ENCODE peak calls at places on chromosomes 4 and X, in seven cellular contexts. One of them, this sample, is unnamed.

GRCh38 chr4:123546123-123546654 is 149.6 kb downstream of the SPRY1 start:
- DNase-seq in stimulated activated CD8-positive, alpha-beta memory T cell treated with anti-CD3 and anti-CD28 coated beads, Interleukin-4, amount 100 ng/mL, for 1 hour: no peak
- DNase-seq in nephron progenitor cell: no peak
- DNase-seq in pancreas: peak; percentile 32
- DNase-seq in WTC11: no peak
- DNase-seq in stomach: peak; percentile 50
- DNase-seq in WERI-Rb-1: no peak
- DNase-seq in this sample: no peak

GRCh38 chr4:151730003-151730559 is 30.7 kb downstream of the GATB start:
- DNase-seq in stimulated activated CD8-positive, alpha-beta memory T cell treated with anti-CD3 and anti-CD28 coated beads, Interleukin-4, amount 100 ng/mL, for 1 hour: no peak
- DNase-seq in nephron progenitor cell: peak; percentile 22
- DNase-seq in pancreas: no peak
- DNase-seq in WTC11: peak; percentile 46
- DNase-seq in stomach: no peak
- DNase-seq in WERI-Rb-1: peak; percentile 58
- DNase-seq in this sample: no peak

GRCh38 chr4:105966046-105966445 is 70.8 kb downstream of the NPNT start:
- DNase-seq in stimulated activated CD8-positive, alpha-beta memory T cell treated with anti-CD3 and anti-CD28 coated beads, Interleukin-4, amount 100 ng/mL, for 1 hour: no peak
- DNase-seq in nephron progenitor cell: no peak
- DNase-seq in pancreas: no peak
- DNase-seq in WTC11: no peak
- DNase-seq in stomach: no peak
- DNase-seq in WERI-Rb-1: no peak
- DNase-seq in this sample: no peak

GRCh38 chrX:68991691-68992345 is 163.0 kb downstream of the EFNB1 start:
- DNase-seq in stimulated activated CD8-positive, alpha-beta memory T cell treated with anti-CD3 and anti-CD28 coated beads, Interleukin-4, amount 100 ng/mL, for 1 hour: no peak
- DNase-seq in nephron progenitor cell: no peak
- DNase-seq in pancreas: no peak
- DNase-seq in WTC11: no peak
- DNase-seq in stomach: no peak
- DNase-seq in WERI-Rb-1: no peak
- DNase-seq in this sample: no peak

GRCh38 chr4:96519291-96519690 is 679.4 kb downstream of the PDHA2 start:
- DNase-seq in stimulated activated CD8-positive, alpha-beta memory T cell treated with anti-CD3 and anti-CD28 coated beads, Interleukin-4, amount 100 ng/mL, for 1 hour: no peak
- DNase-seq in nephron progenitor cell: no peak
- DNase-seq in pancreas: no peak
- DNase-seq in WTC11: no peak
- DNase-seq in stomach: no peak
- DNase-seq in WERI-Rb-1: no peak
- DNase-seq in this sample: no peak

GRCh38 chrX:47206316-47206715 is 12.2 kb upstream of the CDK16 start:
- DNase-seq in stimulated activated CD8-positive, alpha-beta memory T cell treated with anti-CD3 and anti-CD28 coated beads, Interleukin-4, amount 100 ng/mL, for 1 hour: no peak
- DNase-seq in nephron progenitor cell: no peak
- DNase-seq in pancreas: no peak
- DNase-seq in WTC11: no peak
- DNase-seq in stomach: no peak
- DNase-seq in WERI-Rb-1: no peak
- DNase-seq in this sample: no peak

GRCh38 chrX:53714580-53715335 is 28.2 kb upstream of the HUWE1 start:
- DNase-seq in stimulated activated CD8-positive, alpha-beta memory T cell treated with anti-CD3 and anti-CD28 coated beads, Interleukin-4, amount 100 ng/mL, for 1 hour: no peak
- DNase-seq in nephron progenitor cell: no peak
- DNase-seq in pancreas: no peak
- DNase-seq in WTC11: peak; percentile 14
- DNase-seq in stomach: peak; percentile 66
- DNase-seq in WERI-Rb-1: no peak
- DNase-seq in this sample: no peak

GRCh38 chr4:24369630-24370029 is 214.7 kb downstream of the DHX15 start:
- DNase-seq in stimulated activated CD8-positive, alpha-beta memory T cell treated with anti-CD3 and anti-CD28 coated beads, Interleukin-4, amount 100 ng/mL, for 1 hour: no peak
- DNase-seq in nephron progenitor cell: no peak
- DNase-seq in pancreas: no peak
- DNase-seq in WTC11: no peak
- DNase-seq in stomach: no peak
- DNase-seq in WERI-Rb-1: no peak
- DNase-seq in this sample: no peak

GRCh38 chr4:176195184-176195978 is at the start of gene SPATA4:
- DNase-seq in stimulated activated CD8-positive, alpha-beta memory T cell treated with anti-CD3 and anti-CD28 coated beads, Interleukin-4, amount 100 ng/mL, for 1 hour: peak; percentile 84
- DNase-seq in nephron progenitor cell: peak; percentile 96
- DNase-seq in pancreas: peak; percentile 91
- DNase-seq in WTC11: peak; percentile 95
- DNase-seq in stomach: peak; percentile 95
- DNase-seq in WERI-Rb-1: peak; percentile 98
- DNase-seq in this sample: peak; percentile 96

GRCh38 chr4:128454281-128455075 is 166.9 kb upstream of the PGRMC2 start:
- DNase-seq in stimulated activated CD8-positive, alpha-beta memory T cell treated with anti-CD3 and anti-CD28 coated beads, Interleukin-4, amount 100 ng/mL, for 1 hour: no peak
- DNase-seq in nephron progenitor cell: peak; percentile 70
- DNase-seq in pancreas: peak; percentile 64
- DNase-seq in WTC11: peak; percentile 84
- DNase-seq in stomach: peak; percentile 73
- DNase-seq in WERI-Rb-1: peak; percentile 93
- DNase-seq in this sample: peak; percentile 76

GRCh38 chr4:95949136-95949765 is 109.4 kb downstream of the PDHA2 start:
- DNase-seq in stimulated activated CD8-positive, alpha-beta memory T cell treated with anti-CD3 and anti-CD28 coated beads, Interleukin-4, amount 100 ng/mL, for 1 hour: no peak
- DNase-seq in nephron progenitor cell: no peak
- DNase-seq in pancreas: no peak
- DNase-seq in WTC11: no peak
- DNase-seq in stomach: no peak
- DNase-seq in WERI-Rb-1: no peak
- DNase-seq in this sample: no peak

GRCh38 chr4:13989496-13989895 is 362.0 kb upstream of the BOD1L1 start:
- DNase-seq in stimulated activated CD8-positive, alpha-beta memory T cell treated with anti-CD3 and anti-CD28 coated beads, Interleukin-4, amount 100 ng/mL, for 1 hour: no peak
- DNase-seq in nephron progenitor cell: no peak
- DNase-seq in pancreas: no peak
- DNase-seq in WTC11: no peak
- DNase-seq in stomach: no peak
- DNase-seq in WERI-Rb-1: no peak
- DNase-seq in this sample: no peak

GRCh38 chr4:89929425-89930272 is 35.0 kb downstream of the MMRN1 start:
- DNase-seq in stimulated activated CD8-positive, alpha-beta memory T cell treated with anti-CD3 and anti-CD28 coated beads, Interleukin-4, amount 100 ng/mL, for 1 hour: no peak
- DNase-seq in nephron progenitor cell: no peak
- DNase-seq in pancreas: no peak
- DNase-seq in WTC11: no peak
- DNase-seq in stomach: no peak
- DNase-seq in WERI-Rb-1: no peak
- DNase-seq in this sample: no peak

GRCh38 chr4:89416968-89417367 is 109.4 kb upstream of the GPRIN3 start:
- DNase-seq in stimulated activated CD8-positive, alpha-beta memory T cell treated with anti-CD3 and anti-CD28 coated beads, Interleukin-4, amount 100 ng/mL, for 1 hour: no peak
- DNase-seq in nephron progenitor cell: no peak
- DNase-seq in pancreas: no peak
- DNase-seq in WTC11: no peak
- DNase-seq in stomach: no peak
- DNase-seq in WERI-Rb-1: no peak
- DNase-seq in this sample: no peak

GRCh38 chr4:155522201-155522600 is 144.4 kb upstream of the GUCY1A1 start:
- DNase-seq in stimulated activated CD8-positive, alpha-beta memory T cell treated with anti-CD3 and anti-CD28 coated beads, Interleukin-4, amount 100 ng/mL, for 1 hour: no peak
- DNase-seq in nephron progenitor cell: no peak
- DNase-seq in pancreas: no peak
- DNase-seq in WTC11: no peak
- DNase-seq in stomach: no peak
- DNase-seq in WERI-Rb-1: no peak
- DNase-seq in this sample: no peak

GRCh38 chr4:176769519-176769918 is 23.2 kb downstream of the VEGFC start:
- DNase-seq in stimulated activated CD8-positive, alpha-beta memory T cell treated with anti-CD3 and anti-CD28 coated beads, Interleukin-4, amount 100 ng/mL, for 1 hour: no peak
- DNase-seq in nephron progenitor cell: no peak
- DNase-seq in pancreas: no peak
- DNase-seq in WTC11: no peak
- DNase-seq in stomach: no peak
- DNase-seq in WERI-Rb-1: no peak
- DNase-seq in this sample: no peak

GRCh38 chrX:77900688-77901087 is 1.4 kb downstream of the COX7B start:
- DNase-seq in stimulated activated CD8-positive, alpha-beta memory T cell treated with anti-CD3 and anti-CD28 coated beads, Interleukin-4, amount 100 ng/mL, for 1 hour: no peak
- DNase-seq in nephron progenitor cell: no peak
- DNase-seq in pancreas: no peak
- DNase-seq in WTC11: no peak
- DNase-seq in stomach: no peak
- DNase-seq in WERI-Rb-1: no peak
- DNase-seq in this sample: no peak

GRCh38 chr4:122716825-122717448 is 15.6 kb upstream of the BBS12 start:
- DNase-seq in stimulated activated CD8-positive, alpha-beta memory T cell treated with anti-CD3 and anti-CD28 coated beads, Interleukin-4, amount 100 ng/mL, for 1 hour: peak; percentile 11
- DNase-seq in nephron progenitor cell: peak; percentile 51
- DNase-seq in pancreas: peak; percentile 23
- DNase-seq in WTC11: peak; percentile 76
- DNase-seq in stomach: peak; percentile 76
- DNase-seq in WERI-Rb-1: peak; percentile 89
- DNase-seq in this sample: peak; percentile 76

GRCh38 chrX:151228935-151229334 is 52.6 kb downstream of the GPR50 start:
- DNase-seq in stimulated activated CD8-positive, alpha-beta memory T cell treated with anti-CD3 and anti-CD28 coated beads, Interleukin-4, amount 100 ng/mL, for 1 hour: no peak
- DNase-seq in nephron progenitor cell: no peak
- DNase-seq in pancreas: no peak
- DNase-seq in WTC11: no peak
- DNase-seq in stomach: no peak
- DNase-seq in WERI-Rb-1: no peak
- DNase-seq in this sample: no peak

GRCh38 chrX:110703641-110704040 is 92.0 kb downstream of the CHRDL1 start:
- DNase-seq in stimulated activated CD8-positive, alpha-beta memory T cell treated with anti-CD3 and anti-CD28 coated beads, Interleukin-4, amount 100 ng/mL, for 1 hour: no peak
- DNase-seq in nephron progenitor cell: no peak
- DNase-seq in pancreas: no peak
- DNase-seq in WTC11: no peak
- DNase-seq in stomach: no peak
- DNase-seq in WERI-Rb-1: no peak
- DNase-seq in this sample: no peak

GRCh38 chr4:165787516-165788274 is 85.3 kb upstream of the TLL1 start:
- DNase-seq in stimulated activated CD8-positive, alpha-beta memory T cell treated with anti-CD3 and anti-CD28 coated beads, Interleukin-4, amount 100 ng/mL, for 1 hour: no peak
- DNase-seq in nephron progenitor cell: no peak
- DNase-seq in pancreas: no peak
- DNase-seq in WTC11: no peak
- DNase-seq in stomach: no peak
- DNase-seq in WERI-Rb-1: no peak
- DNase-seq in this sample: no peak

GRCh38 chr4:187321741-187322140 is 598.1 kb upstream of the FAT1 start:
- DNase-seq in stimulated activated CD8-positive, alpha-beta memory T cell treated with anti-CD3 and anti-CD28 coated beads, Interleukin-4, amount 100 ng/mL, for 1 hour: no peak
- DNase-seq in nephron progenitor cell: no peak
- DNase-seq in pancreas: no peak
- DNase-seq in WTC11: no peak
- DNase-seq in stomach: no peak
- DNase-seq in WERI-Rb-1: no peak
- DNase-seq in this sample: no peak

GRCh38 chr4:45100936-45101818 is 374.8 kb upstream of the GNPDA2 start:
- DNase-seq in stimulated activated CD8-positive, alpha-beta memory T cell treated with anti-CD3 and anti-CD28 coated beads, Interleukin-4, amount 100 ng/mL, for 1 hour: no peak
- DNase-seq in nephron progenitor cell: no peak
- DNase-seq in pancreas: no peak
- DNase-seq in WTC11: no peak
- DNase-seq in stomach: no peak
- DNase-seq in WERI-Rb-1: no peak
- DNase-seq in this sample: no peak

GRCh38 chrX:42869659-42870476 is 91.9 kb upstream of the PPP1R2C start:
- DNase-seq in stimulated activated CD8-positive, alpha-beta memory T cell treated with anti-CD3 and anti-CD28 coated beads, Interleukin-4, amount 100 ng/mL, for 1 hour: no peak
- DNase-seq in nephron progenitor cell: no peak
- DNase-seq in pancreas: no peak
- DNase-seq in WTC11: no peak
- DNase-seq in stomach: no peak
- DNase-seq in WERI-Rb-1: no peak
- DNase-seq in this sample: no peak

GRCh38 chr4:119627267-119628190 is 1.1 kb downstream of the PDE5A start:
- DNase-seq in stimulated activated CD8-positive, alpha-beta memory T cell treated with anti-CD3 and anti-CD28 coated beads, Interleukin-4, amount 100 ng/mL, for 1 hour: peak; percentile 8
- DNase-seq in nephron progenitor cell: peak; percentile 75
- DNase-seq in pancreas: peak; percentile 52
- DNase-seq in WTC11: peak; percentile 77
- DNase-seq in stomach: peak; percentile 51
- DNase-seq in WERI-Rb-1: peak; percentile 71
- DNase-seq in this sample: peak; percentile 77

GRCh38 chrX:150934453-150934852 is 36.0 kb upstream of the CD99L2 start:
- DNase-seq in stimulated activated CD8-positive, alpha-beta memory T cell treated with anti-CD3 and anti-CD28 coated beads, Interleukin-4, amount 100 ng/mL, for 1 hour: no peak
- DNase-seq in nephron progenitor cell: no peak
- DNase-seq in pancreas: no peak
- DNase-seq in WTC11: peak; percentile 31
- DNase-seq in stomach: no peak
- DNase-seq in WERI-Rb-1: no peak
- DNase-seq in this sample: no peak

GRCh38 chrX:100895365-100896075 is 21.4 kb upstream of the NOX1 start:
- DNase-seq in stimulated activated CD8-positive, alpha-beta memory T cell treated with anti-CD3 and anti-CD28 coated beads, Interleukin-4, amount 100 ng/mL, for 1 hour: no peak
- DNase-seq in nephron progenitor cell: peak; percentile 3
- DNase-seq in pancreas: no peak
- DNase-seq in WTC11: peak; percentile 35
- DNase-seq in stomach: peak; percentile 33
- DNase-seq in WERI-Rb-1: peak; percentile 34
- DNase-seq in this sample: peak; percentile 15

GRCh38 chr4:101356928-101357327 is 9.6 kb upstream of the PPP3CA start:
- DNase-seq in stimulated activated CD8-positive, alpha-beta memory T cell treated with anti-CD3 and anti-CD28 coated beads, Interleukin-4, amount 100 ng/mL, for 1 hour: no peak
- DNase-seq in nephron progenitor cell: no peak
- DNase-seq in pancreas: peak; percentile 62
- DNase-seq in WTC11: no peak
- DNase-seq in stomach: peak; percentile 68
- DNase-seq in WERI-Rb-1: no peak
- DNase-seq in this sample: no peak

GRCh38 chr4:2981256-2981804 is 18.0 kb downstream of the GRK4 start:
- DNase-seq in stimulated activated CD8-positive, alpha-beta memory T cell treated with anti-CD3 and anti-CD28 coated beads, Interleukin-4, amount 100 ng/mL, for 1 hour: no peak
- DNase-seq in nephron progenitor cell: no peak
- DNase-seq in pancreas: no peak
- DNase-seq in WTC11: no peak
- DNase-seq in stomach: no peak
- DNase-seq in WERI-Rb-1: no peak
- DNase-seq in this sample: no peak

GRCh38 chr4:143185253-143186107 is 763 bp downstream of the USP38 start:
- DNase-seq in stimulated activated CD8-positive, alpha-beta memory T cell treated with anti-CD3 and anti-CD28 coated beads, Interleukin-4, amount 100 ng/mL, for 1 hour: peak; percentile 0
- DNase-seq in nephron progenitor cell: no peak
- DNase-seq in pancreas: no peak
- DNase-seq in WTC11: peak; percentile 44
- DNase-seq in stomach: no peak
- DNase-seq in WERI-Rb-1: no peak
- DNase-seq in this sample: peak; percentile 13

GRCh38 chr4:8774071-8774470 is 97.6 kb downstream of the HMX1 start:
- DNase-seq in stimulated activated CD8-positive, alpha-beta memory T cell treated with anti-CD3 and anti-CD28 coated beads, Interleukin-4, amount 100 ng/mL, for 1 hour: no peak
- DNase-seq in nephron progenitor cell: no peak
- DNase-seq in pancreas: no peak
- DNase-seq in WTC11: peak; percentile 4
- DNase-seq in stomach: no peak
- DNase-seq in WERI-Rb-1: no peak
- DNase-seq in this sample: peak; percentile 21

GRCh38 chr4:100581337-100581736 is 63.5 kb upstream of the EMCN start:
- DNase-seq in stimulated activated CD8-positive, alpha-beta memory T cell treated with anti-CD3 and anti-CD28 coated beads, Interleukin-4, amount 100 ng/mL, for 1 hour: no peak
- DNase-seq in nephron progenitor cell: no peak
- DNase-seq in pancreas: no peak
- DNase-seq in WTC11: no peak
- DNase-seq in stomach: no peak
- DNase-seq in WERI-Rb-1: no peak
- DNase-seq in this sample: no peak

GRCh38 chr4:156939801-156940200 is 31.8 kb downstream of the PDGFC start:
- DNase-seq in stimulated activated CD8-positive, alpha-beta memory T cell treated with anti-CD3 and anti-CD28 coated beads, Interleukin-4, amount 100 ng/mL, for 1 hour: no peak
- DNase-seq in nephron progenitor cell: no peak
- DNase-seq in pancreas: no peak
- DNase-seq in WTC11: no peak
- DNase-seq in stomach: no peak
- DNase-seq in WERI-Rb-1: no peak
- DNase-seq in this sample: no peak

GRCh38 chr4:151667025-151667424 is 93.8 kb downstream of the GATB start:
- DNase-seq in stimulated activated CD8-positive, alpha-beta memory T cell treated with anti-CD3 and anti-CD28 coated beads, Interleukin-4, amount 100 ng/mL, for 1 hour: no peak
- DNase-seq in nephron progenitor cell: no peak
- DNase-seq in pancreas: no peak
- DNase-seq in WTC11: no peak
- DNase-seq in stomach: no peak
- DNase-seq in WERI-Rb-1: no peak
- DNase-seq in this sample: no peak

GRCh38 chrX:38220024-38220935 is at the start of gene SRPX:
- DNase-seq in stimulated activated CD8-positive, alpha-beta memory T cell treated with anti-CD3 and anti-CD28 coated beads, Interleukin-4, amount 100 ng/mL, for 1 hour: no peak
- DNase-seq in nephron progenitor cell: peak; percentile 52
- DNase-seq in pancreas: peak; percentile 11
- DNase-seq in WTC11: peak; percentile 37
- DNase-seq in stomach: peak; percentile 29
- DNase-seq in WERI-Rb-1: peak; percentile 50
- DNase-seq in this sample: peak; percentile 50

This sample was measured in glutamatergic neuron.